ENCODE peak calls at places on chromosomes 7 and 10, in ten cellular contexts. One of them, this sample, is unnamed.

GRCh38 chr10:122331615-122332446 is 42.7 kb upstream of the PLEKHA1 start:
- DNase-seq in NCI-H1092 treated with DMSO at 0.1 percent for 48 hours: no peak
- DNase-seq in PC-3: no peak
- DNase-seq in midbrain: peak
- DNase-seq in HT-29: peak
- DNase-seq in effector memory CD8-positive, alpha-beta T cell: no peak
- DNase-seq in substantia nigra: peak
- DNase-seq in GM19239: no peak
- DNase-seq in heart left ventricle: no peak
- DNase-seq in T-helper 9 cell: no peak
- DNase-seq in this sample: no peak

GRCh38 chr7:157678503-157678902 is 341.7 kb downstream of the DNAJB6 start:
- DNase-seq in NCI-H1092 treated with DMSO at 0.1 percent for 48 hours: no peak
- DNase-seq in PC-3: no peak
- DNase-seq in midbrain: no peak
- DNase-seq in HT-29: no peak
- DNase-seq in effector memory CD8-positive, alpha-beta T cell: no peak
- DNase-seq in substantia nigra: no peak
- DNase-seq in GM19239: no peak
- DNase-seq in heart left ventricle: no peak
- DNase-seq in T-helper 9 cell: no peak
- DNase-seq in this sample: no peak

GRCh38 chr7:132472463-132473120 is 103.7 kb downstream of the PLXNA4 start:
- DNase-seq in NCI-H1092 treated with DMSO at 0.1 percent for 48 hours: no peak
- DNase-seq in PC-3: peak
- DNase-seq in midbrain: no peak
- DNase-seq in HT-29: no peak
- DNase-seq in effector memory CD8-positive, alpha-beta T cell: no peak
- DNase-seq in substantia nigra: no peak
- DNase-seq in GM19239: no peak
- DNase-seq in heart left ventricle: peak
- DNase-seq in T-helper 9 cell: no peak
- DNase-seq in this sample: no peak

GRCh38 chr10:97849491-97850402 is at the start of gene GOLGA7B:
- DNase-seq in NCI-H1092 treated with DMSO at 0.1 percent for 48 hours: peak
- DNase-seq in PC-3: peak
- DNase-seq in midbrain: peak
- DNase-seq in HT-29: peak
- DNase-seq in effector memory CD8-positive, alpha-beta T cell: peak
- DNase-seq in substantia nigra: peak
- DNase-seq in GM19239: peak
- DNase-seq in heart left ventricle: no peak
- DNase-seq in T-helper 9 cell: peak
- DNase-seq in this sample: peak

GRCh38 chr7:2665359-2665791 is 22.6 kb upstream of the AMZ1 start:
- DNase-seq in NCI-H1092 treated with DMSO at 0.1 percent for 48 hours: peak
- DNase-seq in PC-3: no peak
- DNase-seq in midbrain: no peak
- DNase-seq in HT-29: no peak
- DNase-seq in effector memory CD8-positive, alpha-beta T cell: no peak
- DNase-seq in substantia nigra: no peak
- DNase-seq in GM19239: no peak
- DNase-seq in heart left ventricle: no peak
- DNase-seq in T-helper 9 cell: no peak
- DNase-seq in this sample: no peak

GRCh38 chr7:131649879-131650278 is 93.5 kb upstream of the PODXL start:
- DNase-seq in NCI-H1092 treated with DMSO at 0.1 percent for 48 hours: no peak
- DNase-seq in PC-3: no peak
- DNase-seq in midbrain: no peak
- DNase-seq in HT-29: no peak
- DNase-seq in effector memory CD8-positive, alpha-beta T cell: no peak
- DNase-seq in substantia nigra: no peak
- DNase-seq in GM19239: no peak
- DNase-seq in heart left ventricle: no peak
- DNase-seq in T-helper 9 cell: no peak
- DNase-seq in this sample: no peak

GRCh38 chr7:153392726-153393125 is 633.2 kb downstream of the ACTR3B start:
- DNase-seq in NCI-H1092 treated with DMSO at 0.1 percent for 48 hours: no peak
- DNase-seq in PC-3: no peak
- DNase-seq in midbrain: no peak
- DNase-seq in HT-29: no peak
- DNase-seq in effector memory CD8-positive, alpha-beta T cell: no peak
- DNase-seq in substantia nigra: no peak
- DNase-seq in GM19239: no peak
- DNase-seq in heart left ventricle: no peak
- DNase-seq in T-helper 9 cell: no peak
- DNase-seq in this sample: no peak

GRCh38 chr10:72759584-72759983 is 67.6 kb downstream of the MCU start:
- DNase-seq in NCI-H1092 treated with DMSO at 0.1 percent for 48 hours: no peak
- DNase-seq in PC-3: no peak
- DNase-seq in midbrain: no peak
- DNase-seq in HT-29: no peak
- DNase-seq in effector memory CD8-positive, alpha-beta T cell: no peak
- DNase-seq in substantia nigra: no peak
- DNase-seq in GM19239: no peak
- DNase-seq in heart left ventricle: no peak
- DNase-seq in T-helper 9 cell: no peak
- DNase-seq in this sample: no peak

GRCh38 chr10:112634096-112634830 is 187.2 kb downstream of the VTI1A start:
- DNase-seq in NCI-H1092 treated with DMSO at 0.1 percent for 48 hours: no peak
- DNase-seq in PC-3: peak
- DNase-seq in midbrain: no peak
- DNase-seq in HT-29: no peak
- DNase-seq in effector memory CD8-positive, alpha-beta T cell: no peak
- DNase-seq in substantia nigra: no peak
- DNase-seq in GM19239: no peak
- DNase-seq in heart left ventricle: no peak
- DNase-seq in T-helper 9 cell: no peak
- DNase-seq in this sample: no peak

GRCh38 chr10:100333821-100334469 is 3.9 kb upstream of the PKD2L1 start:
- DNase-seq in NCI-H1092 treated with DMSO at 0.1 percent for 48 hours: no peak
- DNase-seq in PC-3: no peak
- DNase-seq in midbrain: no peak
- DNase-seq in HT-29: no peak
- DNase-seq in effector memory CD8-positive, alpha-beta T cell: no peak
- DNase-seq in substantia nigra: no peak
- DNase-seq in GM19239: no peak
- DNase-seq in heart left ventricle: no peak
- DNase-seq in T-helper 9 cell: no peak
- DNase-seq in this sample: no peak

GRCh38 chr7:100464210-100464660 is at the start of gene SPACDR:
- DNase-seq in NCI-H1092 treated with DMSO at 0.1 percent for 48 hours: no peak
- DNase-seq in PC-3: no peak
- DNase-seq in midbrain: no peak
- DNase-seq in HT-29: no peak
- DNase-seq in effector memory CD8-positive, alpha-beta T cell: no peak
- DNase-seq in substantia nigra: no peak
- DNase-seq in GM19239: no peak
- DNase-seq in heart left ventricle: no peak
- DNase-seq in T-helper 9 cell: no peak
- DNase-seq in this sample: no peak

GRCh38 chr10:24119919-24120318 is 89.0 kb upstream of the KIAA1217 start:
- DNase-seq in NCI-H1092 treated with DMSO at 0.1 percent for 48 hours: no peak
- DNase-seq in PC-3: no peak
- DNase-seq in midbrain: no peak
- DNase-seq in HT-29: no peak
- DNase-seq in effector memory CD8-positive, alpha-beta T cell: no peak
- DNase-seq in substantia nigra: no peak
- DNase-seq in GM19239: no peak
- DNase-seq in heart left ventricle: no peak
- DNase-seq in T-helper 9 cell: no peak
- DNase-seq in this sample: no peak

GRCh38 chr7:139328375-139328774 is 12.8 kb upstream of the FMC1 start:
- DNase-seq in NCI-H1092 treated with DMSO at 0.1 percent for 48 hours: no peak
- DNase-seq in PC-3: peak
- DNase-seq in midbrain: no peak
- DNase-seq in HT-29: peak
- DNase-seq in effector memory CD8-positive, alpha-beta T cell: no peak
- DNase-seq in substantia nigra: no peak
- DNase-seq in GM19239: no peak
- DNase-seq in heart left ventricle: no peak
- DNase-seq in T-helper 9 cell: no peak
- DNase-seq in this sample: no peak

GRCh38 chr7:69433086-69433485 is 165.2 kb upstream of the AUTS2 start:
- DNase-seq in NCI-H1092 treated with DMSO at 0.1 percent for 48 hours: no peak
- DNase-seq in PC-3: no peak
- DNase-seq in midbrain: no peak
- DNase-seq in HT-29: no peak
- DNase-seq in effector memory CD8-positive, alpha-beta T cell: no peak
- DNase-seq in substantia nigra: no peak
- DNase-seq in GM19239: no peak
- DNase-seq in heart left ventricle: no peak
- DNase-seq in T-helper 9 cell: no peak
- DNase-seq in this sample: no peak

GRCh38 chr7:142795339-142795863 is 24.6 kb downstream of the PRSS2 start:
- DNase-seq in NCI-H1092 treated with DMSO at 0.1 percent for 48 hours: no peak
- DNase-seq in PC-3: peak
- DNase-seq in midbrain: no peak
- DNase-seq in HT-29: no peak
- DNase-seq in effector memory CD8-positive, alpha-beta T cell: no peak
- DNase-seq in substantia nigra: no peak
- DNase-seq in GM19239: no peak
- DNase-seq in heart left ventricle: no peak
- DNase-seq in T-helper 9 cell: peak
- DNase-seq in this sample: no peak

GRCh38 chr10:133442967-133443924 is 10.5 kb upstream of the SCART1 start:
- DNase-seq in NCI-H1092 treated with DMSO at 0.1 percent for 48 hours: no peak
- DNase-seq in PC-3: no peak
- DNase-seq in midbrain: no peak
- DNase-seq in HT-29: no peak
- DNase-seq in effector memory CD8-positive, alpha-beta T cell: no peak
- DNase-seq in substantia nigra: no peak
- DNase-seq in GM19239: no peak
- DNase-seq in heart left ventricle: no peak
- DNase-seq in T-helper 9 cell: no peak
- DNase-seq in this sample: no peak

GRCh38 chr10:45464958-45465567 is 91.0 kb downstream of the ALOX5 start:
- DNase-seq in NCI-H1092 treated with DMSO at 0.1 percent for 48 hours: peak
- DNase-seq in PC-3: peak
- DNase-seq in midbrain: peak
- DNase-seq in HT-29: peak
- DNase-seq in effector memory CD8-positive, alpha-beta T cell: peak
- DNase-seq in substantia nigra: peak
- DNase-seq in GM19239: peak
- DNase-seq in heart left ventricle: peak
- DNase-seq in T-helper 9 cell: peak
- DNase-seq in this sample: peak

GRCh38 chr7:50644586-50644985 is 79.4 kb upstream of the DDC start:
- DNase-seq in NCI-H1092 treated with DMSO at 0.1 percent for 48 hours: no peak
- DNase-seq in PC-3: no peak
- DNase-seq in midbrain: no peak
- DNase-seq in HT-29: no peak
- DNase-seq in effector memory CD8-positive, alpha-beta T cell: no peak
- DNase-seq in substantia nigra: no peak
- DNase-seq in GM19239: no peak
- DNase-seq in heart left ventricle: no peak
- DNase-seq in T-helper 9 cell: no peak
- DNase-seq in this sample: no peak

GRCh38 chr7:127754457-127754856 is 102.5 kb downstream of the SND1 start:
- DNase-seq in NCI-H1092 treated with DMSO at 0.1 percent for 48 hours: no peak
- DNase-seq in PC-3: no peak
- DNase-seq in midbrain: no peak
- DNase-seq in HT-29: no peak
- DNase-seq in effector memory CD8-positive, alpha-beta T cell: no peak
- DNase-seq in substantia nigra: no peak
- DNase-seq in GM19239: no peak
- DNase-seq in heart left ventricle: no peak
- DNase-seq in T-helper 9 cell: no peak
- DNase-seq in this sample: no peak

GRCh38 chr10:34290412-34291082 is 524.5 kb downstream of the PARD3 start:
- DNase-seq in NCI-H1092 treated with DMSO at 0.1 percent for 48 hours: no peak
- DNase-seq in PC-3: peak
- DNase-seq in midbrain: no peak
- DNase-seq in HT-29: no peak
- DNase-seq in effector memory CD8-positive, alpha-beta T cell: no peak
- DNase-seq in substantia nigra: no peak
- DNase-seq in GM19239: no peak
- DNase-seq in heart left ventricle: no peak
- DNase-seq in T-helper 9 cell: no peak
- DNase-seq in this sample: no peak

GRCh38 chr10:82282782-82283456 is 407.9 kb downstream of the NRG3 start:
- DNase-seq in NCI-H1092 treated with DMSO at 0.1 percent for 48 hours: no peak
- DNase-seq in PC-3: no peak
- DNase-seq in midbrain: no peak
- DNase-seq in HT-29: no peak
- DNase-seq in effector memory CD8-positive, alpha-beta T cell: no peak
- DNase-seq in substantia nigra: no peak
- DNase-seq in GM19239: no peak
- DNase-seq in heart left ventricle: no peak
- DNase-seq in T-helper 9 cell: no peak
- DNase-seq in this sample: no peak

GRCh38 chr7:106573125-106573663 is 87.8 kb downstream of the CCDC71L start:
- DNase-seq in NCI-H1092 treated with DMSO at 0.1 percent for 48 hours: no peak
- DNase-seq in PC-3: no peak
- DNase-seq in midbrain: no peak
- DNase-seq in HT-29: no peak
- DNase-seq in effector memory CD8-positive, alpha-beta T cell: no peak
- DNase-seq in substantia nigra: no peak
- DNase-seq in GM19239: no peak
- DNase-seq in heart left ventricle: no peak
- DNase-seq in T-helper 9 cell: no peak
- DNase-seq in this sample: no peak

GRCh38 chr10:121891103-121891502 is 36.7 kb downstream of the ATE1 start:
- DNase-seq in NCI-H1092 treated with DMSO at 0.1 percent for 48 hours: no peak
- DNase-seq in PC-3: no peak
- DNase-seq in midbrain: no peak
- DNase-seq in HT-29: no peak
- DNase-seq in effector memory CD8-positive, alpha-beta T cell: no peak
- DNase-seq in substantia nigra: no peak
- DNase-seq in GM19239: no peak
- DNase-seq in heart left ventricle: no peak
- DNase-seq in T-helper 9 cell: no peak
- DNase-seq in this sample: no peak

GRCh38 chr10:92737484-92737883 is 47.7 kb downstream of the HHEX start:
- DNase-seq in NCI-H1092 treated with DMSO at 0.1 percent for 48 hours: no peak
- DNase-seq in PC-3: no peak
- DNase-seq in midbrain: no peak
- DNase-seq in HT-29: no peak
- DNase-seq in effector memory CD8-positive, alpha-beta T cell: no peak
- DNase-seq in substantia nigra: no peak
- DNase-seq in GM19239: no peak
- DNase-seq in heart left ventricle: no peak
- DNase-seq in T-helper 9 cell: no peak
- DNase-seq in this sample: no peak

GRCh38 chr10:121070257-121070656 is 219.1 kb downstream of the WDR11 start:
- DNase-seq in NCI-H1092 treated with DMSO at 0.1 percent for 48 hours: no peak
- DNase-seq in PC-3: peak
- DNase-seq in midbrain: no peak
- DNase-seq in HT-29: peak
- DNase-seq in effector memory CD8-positive, alpha-beta T cell: no peak
- DNase-seq in substantia nigra: no peak
- DNase-seq in GM19239: no peak
- DNase-seq in heart left ventricle: no peak
- DNase-seq in T-helper 9 cell: no peak
- DNase-seq in this sample: no peak

GRCh38 chr10:74306227-74306982 is 155.4 kb downstream of the ADK start:
- DNase-seq in NCI-H1092 treated with DMSO at 0.1 percent for 48 hours: no peak
- DNase-seq in PC-3: no peak
- DNase-seq in midbrain: no peak
- DNase-seq in HT-29: no peak
- DNase-seq in effector memory CD8-positive, alpha-beta T cell: no peak
- DNase-seq in substantia nigra: no peak
- DNase-seq in GM19239: no peak
- DNase-seq in heart left ventricle: no peak
- DNase-seq in T-helper 9 cell: no peak
- DNase-seq in this sample: no peak

This sample was measured in activated T-helper 2 cell treated with anti-CD3 and anti-CD28 coated beads, Interferon-gamma antibody, Interleukin-2, Interleukin-4, amounts not matched to agents 10 μg/mL and 5 μg/mL and 100 μg/mL, durations not matched to agents 14 hours and 24 hours and 36 hours.